ENCODE peak calls at places on chromosomes 2 and 18, in eight cellular contexts. Z, U, T, C, B, W, X and N are unnamed samples.

GRCh38 chr2:199716807-199717586 is 134.0 kb downstream of the FTCDNL1 start:
- DNase-seq in C (no peak), B (no peak), Z (no peak), W (peak), U (no peak), X (no peak), T (no peak), N (no peak)

GRCh38 chr2:236342951-236343350 is 78.7 kb upstream of the ASB18 start:
- DNase-seq in X (no peak), B (no peak), U (no peak), T (no peak), Z (no peak), C (no peak), W (no peak), N (no peak)

GRCh38 chr2:216287251-216287650 is 85.0 kb downstream of the MARCHF4 start:
- DNase-seq in U (no peak), B (no peak), Z (no peak), W (peak), X (no peak), T (peak), C (no peak), N (no peak)

GRCh38 chr2:101697124-101697793 is at the start of gene MAP4K4:
- DNase-seq in T (peak), C (peak), B (peak), Z (peak), U (peak), X (peak), W (peak), N (peak)

GRCh38 chr18:62521588-62521987 is 1.2 kb upstream of the ZCCHC2 start:
- DNase-seq in W (no peak), Z (no peak), X (no peak), C (peak), B (no peak), T (no peak), U (no peak), N (no peak)

GRCh38 chr2:135471106-135471505 is 59.9 kb downstream of the ZRANB3 start:
- DNase-seq in Z (no peak), T (no peak), B (no peak), U (no peak), C (no peak), X (no peak), W (no peak), N (no peak)

GRCh38 chr2:231930601-231931281 is 4.5 kb upstream of the NPPC start:
- DNase-seq in W (no peak), X (no peak), C (no peak), Z (no peak), U (no peak), B (no peak), T (no peak), N (no peak)

GRCh38 chr2:132416080-132416911 is at the start of gene GPR39:
- DNase-seq in X (no peak), B (peak), C (no peak), U (no peak), W (peak), T (peak), Z (peak), N (peak)

GRCh38 chr2:8137801-8138200 is 544.1 kb upstream of the ID2 start:
- DNase-seq in X (no peak), T (no peak), Z (no peak), C (no peak), B (no peak), U (no peak), W (no peak), N (no peak)

GRCh38 chr2:173109253-173110188 is 33.9 kb downstream of the MAP3K20 start:
- DNase-seq in B (no peak), X (no peak), Z (no peak), C (no peak), U (no peak), T (no peak), W (peak), N (no peak)

GRCh38 chr2:135985826-135986393 is 484 bp upstream of the DARS1 start:
- DNase-seq in T (no peak), U (no peak), B (no peak), W (no peak), X (peak), C (no peak), Z (no peak), N (no peak)

GRCh38 chr18:28411806-28412205 is 234.9 kb upstream of the CDH2 start:
- DNase-seq in Z (no peak), C (no peak), B (no peak), T (no peak), U (no peak), W (no peak), X (no peak), N (no peak)

GRCh38 chr2:144237108-144237507 is 282.8 kb downstream of the ZEB2 start:
- DNase-seq in Z (no peak), U (no peak), C (no peak), X (no peak), W (no peak), T (no peak), B (no peak), N (no peak)

GRCh38 chr2:188518391-188518790 is 226.7 kb downstream of the GULP1 start:
- DNase-seq in C (no peak), Z (no peak), B (no peak), W (no peak), U (no peak), T (no peak), X (no peak), N (no peak)

GRCh38 chr18:27404855-27405254 is 219.7 kb upstream of the CHST9 start:
- DNase-seq in W (no peak), C (no peak), B (no peak), T (no peak), X (no peak), Z (no peak), U (no peak), N (no peak)

GRCh38 chr2:122758967-122759366 is 1003.5 kb downstream of the TSN start:
- DNase-seq in C (no peak), Z (no peak), W (no peak), X (no peak), T (no peak), B (no peak), U (no peak), N (no peak)

GRCh38 chr18:3901811-3902210 is 451.8 kb downstream of the TGIF1 start:
- DNase-seq in Z (no peak), U (no peak), T (no peak), B (no peak), X (no peak), W (no peak), C (no peak), N (no peak)

GRCh38 chr18:78768221-78768620 is 211.4 kb upstream of the SALL3 start:
- DNase-seq in B (no peak), W (no peak), T (no peak), C (no peak), Z (no peak), X (no peak), U (no peak), N (no peak)

GRCh38 chr2:151156943-151157705 is 104.5 kb downstream of the RBM43 start:
- DNase-seq in U (no peak), B (no peak), C (no peak), X (no peak), W (no peak), Z (no peak), T (no peak), N (no peak)

GRCh38 chr18:74722237-74722636 is 124.6 kb downstream of the ZNF407 start:
- DNase-seq in T (no peak), B (no peak), Z (no peak), X (no peak), W (no peak), U (no peak), C (no peak), N (no peak)

GRCh38 chr2:30252723-30253688 is 21.7 kb downstream of the LBH start:
- DNase-seq in X (peak), W (no peak), U (no peak), Z (no peak), C (peak), B (no peak), T (peak), N (no peak)

GRCh38 chr2:111898703-111899514 is 502 bp downstream of the MERTK start:
- DNase-seq in U (peak), W (no peak), T (no peak), Z (peak), C (peak), X (no peak), B (no peak), N (peak)

GRCh38 chr2:128633501-128633900 is 314.8 kb upstream of the HS6ST1 start:
- DNase-seq in B (no peak), Z (no peak), T (no peak), X (no peak), U (no peak), W (no peak), C (no peak), N (no peak)

GRCh38 chr2:241813806-241814570 is 5.0 kb downstream of the NEU4 start:
- DNase-seq in B (peak), X (no peak), Z (no peak), C (no peak), T (no peak), U (peak), W (no peak), N (no peak)

GRCh38 chr2:152525277-152525838 is 190.4 kb downstream of the FMNL2 start:
- DNase-seq in Z (no peak), U (no peak), W (peak), T (peak), C (no peak), X (no peak), B (no peak), N (no peak)

GRCh38 chr2:27133905-27134780 is at the start of gene PREB:
- DNase-seq in B (peak), Z (peak), T (peak), U (peak), X (peak), W (peak), C (peak), N (peak)

GRCh38 chr2:6352247-6352646 is 513.5 kb downstream of the CMPK2 start:
- DNase-seq in X (no peak), W (no peak), Z (no peak), U (no peak), T (no peak), C (no peak), B (no peak), N (no peak)

GRCh38 chr18:63299837-63300787 is 19.5 kb downstream of the BCL2 start:
- DNase-seq in T (peak), W (peak), Z (no peak), C (no peak), B (no peak), U (no peak), X (no peak), N (no peak)

GRCh38 chr2:182280128-182280527 is 146.7 kb downstream of the PDE1A start:
- DNase-seq in Z (no peak), X (no peak), C (no peak), T (no peak), U (no peak), B (no peak), W (no peak), N (no peak)

GRCh38 chr2:28603821-28604220 is 108.0 kb downstream of the PLB1 start:
- DNase-seq in X (no peak), U (no peak), C (no peak), T (no peak), Z (no peak), B (no peak), W (no peak), N (no peak)